ENCODE peak calls at places on chromosomes 3 and 15, in five cellular contexts. I is 8988T; Q is OCI-M1; L is GM04504; T is stimulated activated CD4-positive, alpha-beta T cell treated with anti-CD3 and anti-CD28 coated beads, Interleukin-15, amount 100 ng/mL, for 1 hour. B is an unnamed sample.

GRCh38 chr15:77034620-77035467 is 36.1 kb downstream of the TSPAN3 start:
- DNase-seq in I (peak; percentile 48), Q (peak; percentile 28), L (no peak), T (no peak), B (no peak)

GRCh38 chr15:89457086-89457485 is 39.3 kb downstream of the RHCG start:
- DNase-seq in I (peak; percentile 53), Q (peak; percentile 77), L (no peak), T (no peak), B (peak; percentile 72)

GRCh38 chr3:187926620-187927019 is 181.4 kb upstream of the BCL6 start:
- DNase-seq in I (no peak), Q (no peak), L (no peak), T (no peak), B (no peak)

GRCh38 chr15:31062310-31062964 is 39.1 kb downstream of the TRPM1 start:
- DNase-seq in I (no peak), Q (no peak), L (peak; percentile 64), T (no peak), B (no peak)

GRCh38 chr3:136385457-136385856 is 135.3 kb downstream of the PCCB start:
- DNase-seq in I (no peak), Q (no peak), L (no peak), T (no peak), B (no peak)

GRCh38 chr3:170054204-170054603 is 16.4 kb downstream of the GPR160 start:
- DNase-seq in I (peak; percentile 38), Q (peak; percentile 7), L (no peak), T (no peak), B (no peak)

GRCh38 chr3:53970656-53971055 is 79.0 kb upstream of the SELENOK start:
- DNase-seq in I (no peak), Q (no peak), L (no peak), T (no peak), B (no peak)

GRCh38 chr3:53794597-53794996 is 51.6 kb downstream of the CHDH start:
- DNase-seq in I (no peak), Q (no peak), L (no peak), T (no peak), B (no peak)

GRCh38 chr3:123640311-123641083 is 55.6 kb upstream of the HACD2 start:
- DNase-seq in I (no peak), Q (no peak), L (no peak), T (no peak), B (no peak)

GRCh38 chr3:141544697-141545096 is 57.9 kb downstream of the RASA2 start:
- DNase-seq in I (no peak), Q (peak; percentile 95), L (no peak), T (no peak), B (no peak)

GRCh38 chr15:90160781-90161727 is 40.1 kb upstream of the SEMA4B start:
- DNase-seq in I (no peak), Q (no peak), L (no peak), T (no peak), B (no peak)

GRCh38 chr15:62895905-62896316 is 146.6 kb upstream of the TPM1 start:
- DNase-seq in I (no peak), Q (no peak), L (no peak), T (no peak), B (no peak)

GRCh38 chr3:56593455-56594158 is 36.6 kb downstream of the CCDC66 start:
- DNase-seq in I (no peak), Q (no peak), L (no peak), T (peak; percentile 14), B (peak; percentile 78)